ENCODE peak calls at places on chromosomes 7 and 10, in six cellular contexts. F is naive thymus-derived CD8-positive, alpha-beta T cell; D is fibroblast of mammary gland; S is CD4-positive, CD25-positive, alpha-beta regulatory T cell; E is WTC11; K is ELF-1. A is an unnamed sample.
A peak's percentile ranks its signal among the peaks of the same experiment; 100 is the strongest.

GRCh38 chr7:86013662-86014061 is 630.0 kb upstream of the GRM3 start:
- DNase-seq in D (no peak), S (no peak), E (no peak), K (no peak), F (no peak), A (no peak)

GRCh38 chr10:25175527-25176420 is 973 bp downstream of the GPR158 start:
- DNase-seq in E (peak; percentile 46), K (peak; percentile 61), D (no peak), F (no peak), S (no peak), A (no peak)

GRCh38 chr7:77439572-77439971 is 23.4 kb upstream of the GSAP start:
- DNase-seq in S (no peak), K (peak; percentile 42), F (no peak), E (no peak), D (peak; percentile 37), A (no peak)

GRCh38 chr7:126790763-126791162 is 462.0 kb downstream of the GRM8 start:
- DNase-seq in K (no peak), S (no peak), E (no peak), D (no peak), F (no peak), A (no peak)

GRCh38 chr10:104231784-104232612 is at the start of gene CFAP43:
- DNase-seq in S (peak; percentile 99), D (peak; percentile 92), F (peak; percentile 99), K (peak; percentile 99), E (peak; percentile 98), A (peak; percentile 99)

GRCh38 chr10:113158183-113158582 is 208.1 kb downstream of the TCF7L2 start:
- DNase-seq in F (no peak), K (no peak), S (no peak), E (no peak), D (no peak), A (no peak)

GRCh38 chr10:122347162-122347561 is 27.3 kb upstream of the PLEKHA1 start:
- DNase-seq in S (no peak), E (no peak), D (no peak), F (no peak), K (no peak), A (no peak)

GRCh38 chr10:33094263-33095051 is 136.4 kb upstream of the ITGB1 start:
- DNase-seq in F (no peak), S (no peak), D (no peak), K (no peak), E (no peak), A (no peak)

GRCh38 chr7:6271694-6272371 is 591 bp downstream of the CYTH3 start:
- DNase-seq in F (no peak), K (peak; percentile 25), D (no peak), S (no peak), E (peak; percentile 35), A (peak; percentile 73)

GRCh38 chr10:93299195-93299594 is 182.9 kb downstream of the MYOF start:
- DNase-seq in D (no peak), K (peak; percentile 22), S (no peak), F (no peak), E (no peak), A (no peak)

GRCh38 chr7:27172823-27173411 is 1.2 kb downstream of the HOXA10 start:
- DNase-seq in E (no peak), S (peak; percentile 17), F (no peak), D (peak; percentile 71), K (peak; percentile 70), A (peak; percentile 89)

GRCh38 chr7:123979876-123980275 is 53.0 kb downstream of the TMEM229A start:
- DNase-seq in K (no peak), E (no peak), D (peak; percentile 7), S (no peak), F (no peak), A (no peak)

GRCh38 chr10:11328264-11329054 is 283.0 kb downstream of the USP6NL start:
- DNase-seq in D (no peak), S (no peak), K (no peak), E (no peak), F (no peak), A (no peak)

GRCh38 chr10:35409094-35409582 is 72.8 kb downstream of the CCNY start:
- DNase-seq in F (no peak), E (no peak), K (no peak), D (peak; percentile 85), S (no peak), A (no peak)

GRCh38 chr10:110445871-110446270 is 51.8 kb upstream of the DUSP5 start:
- DNase-seq in K (no peak), F (no peak), S (no peak), D (no peak), E (no peak), A (no peak)

GRCh38 chr7:22121702-22122474 is 176.2 kb upstream of the CDCA7L start:
- DNase-seq in F (no peak), S (no peak), E (no peak), K (no peak), D (peak; percentile 20), A (no peak)

GRCh38 chr7:139679731-139680594 is 97.8 kb downstream of the HIPK2 start:
- DNase-seq in E (no peak), S (no peak), F (no peak), K (no peak), D (peak; percentile 49), A (no peak)

GRCh38 chr10:5391780-5392179 is 12.8 kb downstream of the TUBAL3 start:
- DNase-seq in S (no peak), E (no peak), F (no peak), K (no peak), D (no peak), A (no peak)

GRCh38 chr10:127012769-127013152 is 107.5 kb downstream of the DOCK1 start:
- DNase-seq in K (peak; percentile 28), F (no peak), E (no peak), D (peak; percentile 7), S (no peak), A (peak; percentile 75)

GRCh38 chr10:117537436-117537903 is 5.1 kb upstream of the EMX2 start:
- DNase-seq in K (peak; percentile 40), S (no peak), D (no peak), F (no peak), E (peak; percentile 43), A (peak; percentile 78)

GRCh38 chr7:142797799-142798377 is 27.1 kb downstream of the PRSS2 start:
- DNase-seq in E (no peak), F (no peak), D (no peak), S (peak; percentile 44), K (no peak), A (peak; percentile 38)

GRCh38 chr7:120949393-120949799 is 1.2 kb upstream of the ING3 start:
- DNase-seq in D (no peak), F (no peak), S (no peak), E (no peak), K (no peak), A (no peak)

GRCh38 chr10:92822060-92822634 is 26.2 kb upstream of the EXOC6 start:
- DNase-seq in F (no peak), S (no peak), E (no peak), K (no peak), D (peak; percentile 66), A (no peak)

GRCh38 chr10:83908506-83908905 is 230.8 kb upstream of the GHITM start:
- DNase-seq in F (no peak), D (no peak), E (no peak), S (no peak), K (no peak), A (no peak)

GRCh38 chr10:99779335-99779734 is 3.1 kb upstream of the ABCC2 start:
- DNase-seq in S (no peak), D (peak; percentile 80), F (no peak), K (no peak), E (no peak), A (no peak)

GRCh38 chr10:44977287-44978212 is 1.1 kb downstream of the DEPP1 start:
- DNase-seq in S (no peak), E (no peak), D (no peak), F (no peak), K (peak; percentile 57), A (peak; percentile 83)

GRCh38 chr7:102125127-102125561 is 161.5 kb upstream of the SH2B2 start:
- DNase-seq in F (no peak), D (peak; percentile 66), E (peak; percentile 74), K (peak; percentile 95), S (no peak), A (no peak)

GRCh38 chr7:15104411-15105092 is 202.0 kb upstream of the DGKB start:
- DNase-seq in F (no peak), S (no peak), K (no peak), E (no peak), D (no peak), A (no peak)

GRCh38 chr10:11863353-11864105 is 40.4 kb downstream of the PROSER2 start:
- DNase-seq in E (no peak), D (no peak), S (peak; percentile 79), K (no peak), F (no peak), A (no peak)

GRCh38 chr7:92246363-92247101 is 758 bp downstream of the ANKIB1 start:
- DNase-seq in S (peak; percentile 40), F (peak; percentile 11), D (peak; percentile 16), E (peak; percentile 62), K (peak; percentile 70), A (no peak)

GRCh38 chr7:124263232-124263827 is 230.5 kb upstream of the TMEM229A start:
- DNase-seq in D (no peak), S (no peak), F (no peak), K (peak; percentile 16), E (peak; percentile 69), A (no peak)

GRCh38 chr10:10680496-10680895 is 337.2 kb upstream of the CELF2 start:
- DNase-seq in F (no peak), S (no peak), D (no peak), K (no peak), E (no peak), A (no peak)

GRCh38 chr10:123135415-123136141 is at the start of gene HMX3:
- DNase-seq in K (peak; percentile 57), E (peak; percentile 79), F (no peak), S (peak; percentile 54), D (peak; percentile 49), A (no peak)

GRCh38 chr10:290026-290725 is 154.9 kb downstream of the ZMYND11 start:
- DNase-seq in F (no peak), E (no peak), S (no peak), K (no peak), D (peak; percentile 89), A (no peak)

GRCh38 chr10:37937864-37938263 is 38.6 kb downstream of the ZNF25 start:
- DNase-seq in K (no peak), S (no peak), E (no peak), F (no peak), D (no peak), A (no peak)

GRCh38 chr10:88012627-88013026 is 149.2 kb downstream of the PTEN start:
- DNase-seq in E (no peak), F (no peak), D (peak; percentile 23), S (no peak), K (no peak), A (no peak)

GRCh38 chr10:14146005-14146404 is 184.7 kb downstream of the FRMD4A start:
- DNase-seq in F (no peak), K (no peak), E (no peak), S (no peak), D (peak; percentile 59), A (no peak)

GRCh38 chr7:4159761-4160554 is 522.1 kb upstream of the FOXK1 start:
- DNase-seq in S (no peak), D (no peak), F (no peak), E (no peak), K (no peak), A (no peak)